ENCODE peak calls at places on chromosomes 7 and 10, in five cellular contexts. P, O, L, T and N are unnamed samples.

GRCh38 chr10:96758423-96758822 is 38.1 kb upstream of the PIK3AP1 start:
- DNase-seq in P (no peak), O (no peak), L (no peak), T (no peak), N (no peak)

GRCh38 chr7:143316492-143316891 is 581 bp downstream of the CLCN1 start:
- DNase-seq in P (no peak), O (no peak), L (no peak), T (no peak), N (no peak)

GRCh38 chr10:99682752-99683151 is 23.4 kb downstream of the ENTPD7 start:
- DNase-seq in P (no peak), O (no peak), L (no peak), T (no peak), N (no peak)

GRCh38 chr10:7941576-7941975 is 112.9 kb upstream of the GATA3 start:
- DNase-seq in P (no peak), O (no peak), L (no peak), T (peak; percentile 80), N (no peak)

GRCh38 chr10:124588736-124589451 is 127.3 kb downstream of the LHPP start:
- DNase-seq in P (peak; percentile 27), O (no peak), L (no peak), T (no peak), N (peak; percentile 38)

GRCh38 chr7:75888464-75889222 is 9.8 kb downstream of the RHBDD2 start:
- DNase-seq in P (peak; percentile 75), O (no peak), L (no peak), T (no peak), N (peak; percentile 72)

GRCh38 chr10:102422586-102423129 is 2.0 kb downstream of the FBXL15 start:
- DNase-seq in P (peak; percentile 34), O (no peak), L (peak; percentile 83), T (peak; percentile 94), N (peak; percentile 62)

GRCh38 chr10:50367732-50368131 is 116.4 kb upstream of the ASAH2 start:
- DNase-seq in P (no peak), O (no peak), L (no peak), T (no peak), N (no peak)

GRCh38 chr7:32115831-32116230 is 45.6 kb upstream of the PDE1C start:
- DNase-seq in P (no peak), O (no peak), L (no peak), T (no peak), N (no peak)

GRCh38 chr10:77011823-77012566 is 625.6 kb downstream of the KCNMA1 start:
- DNase-seq in P (no peak), O (no peak), L (no peak), T (no peak), N (no peak)

GRCh38 chr7:138089080-138089901 is 13.0 kb downstream of the AKR1D1 start:
- DNase-seq in P (no peak), O (no peak), L (no peak), T (no peak), N (no peak)

GRCh38 chr7:87398441-87398840 is 53.0 kb downstream of the CROT start:
- DNase-seq in P (no peak), O (peak; percentile 9), L (no peak), T (no peak), N (no peak)

GRCh38 chr7:16404631-16405030 is 16.7 kb downstream of the CRPPA start:
- DNase-seq in P (no peak), O (no peak), L (no peak), T (no peak), N (no peak)

GRCh38 chr7:91800389-91800788 is 80.1 kb downstream of the MTERF1 start:
- DNase-seq in P (no peak), O (no peak), L (no peak), T (no peak), N (no peak)

GRCh38 chr7:55235115-55235514 is 130.0 kb upstream of the LANCL2 start:
- DNase-seq in P (no peak), O (no peak), L (no peak), T (no peak), N (no peak)

GRCh38 chr10:37314862-37315261 is 189.5 kb downstream of the ANKRD30A start:
- DNase-seq in P (no peak), O (no peak), L (no peak), T (no peak), N (no peak)

GRCh38 chr10:104045151-104046089 is 40.3 kb downstream of the COL17A1 start:
- DNase-seq in P (peak; percentile 16), O (peak; percentile 21), L (no peak), T (no peak), N (peak; percentile 59)

GRCh38 chr7:159099711-159100231 is 44.9 kb downstream of the VIPR2 start:
- DNase-seq in P (no peak), O (no peak), L (peak; percentile 53), T (no peak), N (no peak)

GRCh38 chr7:116210345-116211005 is at the start of gene TES:
- DNase-seq in P (no peak), O (no peak), L (peak; percentile 90), T (no peak), N (no peak)

GRCh38 chr10:85490431-85490830 is 876.2 kb downstream of the GRID1 start:
- DNase-seq in P (no peak), O (no peak), L (no peak), T (no peak), N (no peak)

GRCh38 chr10:119025336-119025735 is 4.2 kb upstream of the NANOS1 start:
- DNase-seq in P (no peak), O (no peak), L (no peak), T (peak; percentile 92), N (no peak)

GRCh38 chr10:65701168-65701776 is 1224.6 kb upstream of the LRRTM3 start:
- DNase-seq in P (no peak), O (no peak), L (no peak), T (no peak), N (no peak)

GRCh38 chr7:16889851-16890443 is 8.2 kb upstream of the AGR3 start:
- DNase-seq in P (no peak), O (no peak), L (no peak), T (no peak), N (no peak)

GRCh38 chr10:69866688-69867461 is 65.2 kb downstream of the COL13A1 start:
- DNase-seq in P (no peak), O (peak; percentile 80), L (no peak), T (no peak), N (no peak)

GRCh38 chr10:48765039-48765438 is 80.4 kb downstream of the WDFY4 start:
- DNase-seq in P (no peak), O (no peak), L (no peak), T (no peak), N (no peak)

GRCh38 chr10:44908071-44908709 is 2.9 kb upstream of the TMEM72 start:
- DNase-seq in P (no peak), O (peak; percentile 37), L (no peak), T (no peak), N (no peak)

GRCh38 chr7:156731651-156732050 is 91.1 kb downstream of the RNF32 start:
- DNase-seq in P (no peak), O (no peak), L (no peak), T (no peak), N (no peak)

GRCh38 chr10:123250640-123251039 is 96.4 kb downstream of the BUB3 start:
- DNase-seq in P (no peak), O (no peak), L (no peak), T (no peak), N (no peak)

GRCh38 chr10:68471586-68472408 is at the start of gene DNA2:
- DNase-seq in P (peak; percentile 66), O (peak; percentile 37), L (peak; percentile 91), T (peak; percentile 92), N (no peak)

GRCh38 chr10:100620087-100620835 is 84.5 kb downstream of the HIF1AN start:
- DNase-seq in P (no peak), O (no peak), L (no peak), T (no peak), N (no peak)

GRCh38 chr10:100534726-100535125 is 1.0 kb upstream of the HIF1AN start:
- DNase-seq in P (no peak), O (no peak), L (no peak), T (no peak), N (no peak)

GRCh38 chr7:76189276-76189675 is 12.4 kb upstream of the SRRM3 start:
- DNase-seq in P (no peak), O (no peak), L (no peak), T (no peak), N (no peak)